ENCODE peak calls at places on chromosomes 12 and 14, in five cellular contexts. S is astrocyte of the spinal cord, M is cardiac fibroblast, T is hepatocyte, O is OCI-LY7. C is an unnamed sample.

GRCh38 chr12:13777374-13777773 is 204.0 kb downstream of the GRIN2B start:
- DNase-seq in S (no peak), M (no peak), T (no peak), O (no peak), C (no peak)

GRCh38 chr14:27553820-27554219 is 956.0 kb upstream of the NOVA1 start:
- DNase-seq in S (peak), M (peak), T (no peak), O (no peak), C (no peak)

GRCh38 chr14:70018713-70019201 is 139.5 kb downstream of the SMOC1 start:
- DNase-seq in S (peak), M (no peak), T (no peak), O (no peak), C (peak)

GRCh38 chr12:54549774-54550451 is 512 bp downstream of the PDE1B start:
- DNase-seq in S (no peak), M (no peak), T (no peak), O (no peak), C (no peak)

GRCh38 chr14:69614592-69614991 is 3.2 kb downstream of the SUSD6 start:
- DNase-seq in S (no peak), M (no peak), T (no peak), O (peak), C (no peak)

GRCh38 chr12:58491296-58491695 is 429.0 kb downstream of the LRIG3 start:
- DNase-seq in S (peak), M (peak), T (peak), O (no peak), C (no peak)

GRCh38 chr14:57485635-57486034 is 8.0 kb downstream of the CCDC198 start:
- DNase-seq in S (no peak), M (no peak), T (no peak), O (peak), C (no peak)

GRCh38 chr14:100103261-100104005 is 38.2 kb downstream of the EVL start:
- DNase-seq in S (peak), M (peak), T (no peak), O (no peak), C (no peak)

DNA sequence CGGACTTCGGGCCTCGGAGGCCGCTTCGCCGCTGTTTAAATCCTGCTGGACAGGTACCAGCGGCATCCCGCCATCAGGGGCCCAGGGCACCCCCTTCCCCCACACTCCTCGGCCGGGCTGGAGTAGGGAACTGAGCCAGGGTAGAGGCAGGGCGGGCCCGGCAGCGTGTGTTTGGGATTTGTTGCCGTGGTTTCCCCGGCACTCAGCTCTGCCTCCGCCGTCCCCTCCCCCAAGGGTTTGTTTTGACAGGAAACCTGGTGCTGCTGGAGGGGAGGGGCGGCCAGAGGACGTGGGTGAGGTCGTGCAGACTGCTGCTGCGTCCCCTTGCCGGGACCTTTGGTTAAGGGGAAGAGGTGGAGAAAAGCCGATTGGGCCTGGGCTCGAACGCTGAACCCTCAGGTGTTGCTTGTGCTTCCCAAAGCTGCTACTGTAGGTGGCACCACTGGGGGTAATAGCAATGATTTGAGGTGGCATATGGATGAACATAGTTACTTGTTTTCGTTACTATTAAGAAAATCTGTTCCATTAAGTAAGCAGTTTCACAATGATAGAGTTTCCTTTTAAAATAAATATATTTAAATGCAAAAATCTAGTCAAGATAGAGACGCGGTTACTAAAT is 778 bp downstream of the TCP11L2 start:
- DNase-seq in S (peak), M (peak), T (peak), O (peak), C (peak)
- TF ChIP-seq CTCF in S (no peak), M (peak), T (peak), O (peak), C (no peak)

GRCh38 chr12:24036438-24037204 is 87.2 kb upstream of the SOX5 start:
- DNase-seq in S (no peak), M (no peak), T (no peak), O (no peak), C (no peak)
- H3K4me3 ChIP-seq in S (no peak), M (no peak), T (no peak), O (no peak), C (no peak)

GRCh38 chr12:32837974-32838373 is 58.6 kb downstream of the PKP2 start:
- DNase-seq in S (no peak), M (no peak), T (no peak), O (no peak), C (no peak)
- TF ChIP-seq CTCF in S (no peak), M (no peak), T (no peak), O (no peak), C (no peak)

GRCh38 chr14:64294672-64295413 is 672 bp upstream of the ESR2 start:
- DNase-seq in S (peak), M (peak), T (peak), O (peak), C (no peak)

GRCh38 chr14:64293976-64294671 is at the start of gene ESR2:
- DNase-seq in S (peak), M (peak), T (peak), O (peak), C (no peak)

GRCh38 chr14:64296561-64296960 is 2.4 kb upstream of the ESR2 start:
- DNase-seq in S (peak), M (peak), T (peak), O (no peak), C (no peak)

GRCh38 chr14:64289571-64289970 is 4.6 kb downstream of the ESR2 start:
- DNase-seq in S (no peak), M (no peak), T (no peak), O (no peak), C (no peak)

GRCh38 chr14:64292197-64292596 is 2.0 kb downstream of the ESR2 start:
- DNase-seq in S (no peak), M (no peak), T (no peak), O (no peak), C (no peak)
- H3K4me3 ChIP-seq in S (no peak), M (no peak), T (no peak), O (no peak), C (no peak)

GRCh38 chr14:104731249-104731924 is 7.4 kb downstream of the ADSS1 start:
- DNase-seq in S (no peak), M (no peak), T (no peak), O (peak), C (no peak)
- TF ChIP-seq CTCF in S (peak), M (peak), T (peak), O (peak), C (no peak)

DNA sequence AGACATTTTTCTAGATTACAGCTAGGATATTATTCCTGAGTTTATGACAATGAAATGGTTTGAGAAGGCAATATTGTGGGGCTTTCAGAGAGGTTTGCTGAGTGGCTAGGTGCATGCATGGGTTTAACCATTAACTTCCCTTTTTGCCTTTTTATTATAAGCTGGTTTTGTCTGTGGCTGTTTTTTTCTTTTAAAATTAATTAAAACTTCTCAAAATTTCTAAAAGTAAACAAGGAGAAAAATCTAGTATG is 104.0 kb upstream of the BCAT1 start:
- DNase-seq in S (no peak), M (no peak), T (no peak), O (peak), C (no peak)
- H3K4me3 ChIP-seq in S (no peak), M (no peak), T (peak), O (peak), C (peak)

C was measured in breast epithelium.